ENCODE peak calls at places on chromosomes 2 and 18, in seven cellular contexts. One of them, this sample, is unnamed. For H3K9me3, the result is how much of the 10 kb centered on the place peaks cover.

GRCh38 chr2:229610871-229611270 is 103.5 kb downstream of the DNER start:
- DNase-seq in aorta: no peak
- DNase-seq in cardiac muscle cell: peak
- DNase-seq in spleen: no peak
- DNase-seq in left ventricle myocardium inferior: no peak
- DNase-seq in A549: no peak
- DNase-seq in tibial artery: no peak
- DNase-seq in this sample: no peak

GRCh38 chr18:2302628-2303516 is 268.4 kb downstream of the METTL4 start:
- DNase-seq in aorta: no peak
- DNase-seq in cardiac muscle cell: peak
- DNase-seq in spleen: no peak
- DNase-seq in left ventricle myocardium inferior: no peak
- DNase-seq in A549: peak
- DNase-seq in tibial artery: no peak
- DNase-seq in this sample: no peak

GRCh38 chr2:45301307-45302010 is 292.2 kb upstream of the SIX2 start:
- DNase-seq in aorta: no peak
- DNase-seq in cardiac muscle cell: no peak
- DNase-seq in spleen: no peak
- DNase-seq in left ventricle myocardium inferior: no peak
- DNase-seq in A549: no peak
- DNase-seq in tibial artery: no peak
- DNase-seq in this sample: no peak

GRCh38 chr2:224171226-224171625 is 132.1 kb upstream of the SERPINE2 start:
- DNase-seq in aorta: no peak
- DNase-seq in cardiac muscle cell: no peak
- DNase-seq in spleen: no peak
- DNase-seq in left ventricle myocardium inferior: no peak
- DNase-seq in A549: no peak
- DNase-seq in tibial artery: no peak
- DNase-seq in this sample: no peak

GRCh38 chr2:119491776-119492525 is 32.3 kb downstream of the SCTR start:
- DNase-seq in aorta: no peak
- DNase-seq in cardiac muscle cell: peak
- DNase-seq in spleen: no peak
- DNase-seq in left ventricle myocardium inferior: no peak
- DNase-seq in A549: peak
- DNase-seq in tibial artery: no peak
- DNase-seq in this sample: peak

GRCh38 chr2:13601506-13601905 is 884.8 kb downstream of the TRIB2 start:
- DNase-seq in aorta: no peak
- DNase-seq in cardiac muscle cell: no peak
- DNase-seq in spleen: no peak
- DNase-seq in left ventricle myocardium inferior: no peak
- DNase-seq in A549: no peak
- DNase-seq in tibial artery: no peak
- DNase-seq in this sample: no peak

GRCh38 chr18:39805218-39805617 is 2149.8 kb upstream of the PIK3C3 start:
- DNase-seq in aorta: no peak
- DNase-seq in cardiac muscle cell: no peak
- DNase-seq in spleen: no peak
- DNase-seq in left ventricle myocardium inferior: no peak
- DNase-seq in A549: no peak
- DNase-seq in tibial artery: no peak
- DNase-seq in this sample: no peak

GRCh38 chr2:128347701-128348504 is 29.2 kb upstream of the HS6ST1 start:
- DNase-seq in aorta: peak
- DNase-seq in cardiac muscle cell: peak
- DNase-seq in spleen: peak
- DNase-seq in left ventricle myocardium inferior: peak
- DNase-seq in A549: no peak
- DNase-seq in tibial artery: peak
- DNase-seq in this sample: peak

GRCh38 chr18:70413455-70413854 is 124.6 kb downstream of the SOCS6 start:
- DNase-seq in aorta: no peak
- DNase-seq in cardiac muscle cell: no peak
- DNase-seq in spleen: no peak
- DNase-seq in left ventricle myocardium inferior: no peak
- DNase-seq in A549: no peak
- DNase-seq in tibial artery: no peak
- DNase-seq in this sample: no peak

GRCh38 chr2:136510244-136510643 is 255.1 kb upstream of the THSD7B start:
- DNase-seq in aorta: no peak
- DNase-seq in cardiac muscle cell: no peak
- DNase-seq in spleen: no peak
- DNase-seq in left ventricle myocardium inferior: no peak
- DNase-seq in A549: no peak
- DNase-seq in tibial artery: no peak
- DNase-seq in this sample: peak

GRCh38 chr2:120441744-120442471 is 96.0 kb downstream of the INHBB start:
- DNase-seq in aorta: peak
- DNase-seq in cardiac muscle cell: peak
- DNase-seq in spleen: peak
- DNase-seq in left ventricle myocardium inferior: peak
- DNase-seq in A549: no peak
- DNase-seq in tibial artery: no peak
- DNase-seq in this sample: peak

GRCh38 chr18:65760457-65760856 is 9.6 kb downstream of the CDH7 start:
- DNase-seq in aorta: no peak
- DNase-seq in cardiac muscle cell: no peak
- DNase-seq in spleen: no peak
- DNase-seq in left ventricle myocardium inferior: no peak
- DNase-seq in A549: no peak
- DNase-seq in tibial artery: no peak
- DNase-seq in this sample: no peak

DNA sequence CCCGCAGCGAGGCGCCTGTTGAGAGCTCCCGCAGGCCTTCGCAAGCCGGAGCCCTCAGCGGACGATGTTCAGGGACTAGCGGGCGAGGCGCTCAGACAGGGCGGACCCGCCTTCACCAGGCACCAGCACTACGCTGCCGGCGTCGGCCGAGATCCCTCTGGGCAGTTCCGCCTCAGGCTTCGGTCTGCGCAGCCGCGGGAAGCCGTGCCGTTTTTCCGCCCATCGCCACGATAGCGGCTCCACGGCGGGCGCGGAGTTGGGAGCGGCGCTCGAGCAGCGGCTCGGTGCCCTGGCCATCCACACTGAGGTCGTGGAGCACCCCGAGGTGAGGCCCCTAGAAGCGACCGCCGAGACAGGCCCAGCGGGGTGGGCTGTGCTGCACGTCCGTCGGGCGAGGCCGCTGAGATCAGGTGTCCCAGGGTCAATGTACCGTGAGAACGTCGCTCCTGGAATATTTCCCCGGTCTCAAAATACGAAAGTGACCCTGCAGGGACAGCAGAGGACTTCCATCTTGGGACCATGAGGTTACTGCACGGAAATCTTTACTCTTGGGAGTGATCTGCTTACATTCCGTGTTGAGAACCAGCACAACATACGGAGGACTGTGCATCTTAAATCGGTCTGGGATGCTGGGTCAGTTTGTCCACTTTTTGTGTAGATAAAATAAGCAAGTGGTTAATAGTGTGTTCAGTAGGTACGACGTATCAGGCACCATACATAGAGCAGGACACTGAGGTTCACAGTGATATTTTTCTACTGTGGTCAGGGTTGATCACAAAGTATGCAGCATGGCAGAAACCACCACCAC is 13.3 kb upstream of the MTIF2 start:
- DNase-seq in aorta: peak
- DNase-seq in cardiac muscle cell: peak
- DNase-seq in spleen: peak
- DNase-seq in left ventricle myocardium inferior: peak
- DNase-seq in A549: peak
- DNase-seq in tibial artery: peak
- DNase-seq in this sample: peak
- H3K27ac ChIP-seq in aorta: peak
- H3K27ac ChIP-seq in cardiac muscle cell: no peak
- H3K27ac ChIP-seq in spleen: peak
- H3K27ac ChIP-seq in left ventricle myocardium inferior: peak
- H3K27ac ChIP-seq in A549: peak
- H3K27ac ChIP-seq in tibial artery: peak
- H3K27ac ChIP-seq in this sample: peak

DNA sequence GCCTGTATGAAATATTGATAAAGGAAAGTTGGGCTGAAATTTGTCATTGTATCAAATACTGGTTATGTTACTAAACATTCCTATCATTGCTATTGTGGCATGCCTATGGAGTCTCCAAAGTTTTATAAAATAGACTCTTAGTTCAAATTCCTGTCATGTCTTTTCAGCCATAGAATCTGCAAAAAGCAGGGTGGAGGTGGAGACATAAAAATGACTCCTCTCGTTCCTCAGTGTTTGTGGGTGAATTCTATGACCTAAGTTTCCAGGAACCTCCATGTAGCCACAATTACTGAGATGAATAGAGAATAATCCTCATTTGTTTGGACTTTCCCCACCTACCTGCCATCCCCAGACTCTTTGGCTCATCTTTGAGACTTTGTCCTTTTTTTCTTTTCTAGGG is 326.3 kb upstream of the ETAA1 start:
- DNase-seq in aorta: no peak
- DNase-seq in cardiac muscle cell: no peak
- DNase-seq in spleen: no peak
- DNase-seq in left ventricle myocardium inferior: no peak
- DNase-seq in A549: no peak
- DNase-seq in tibial artery: no peak
- DNase-seq in this sample: no peak
- H3K9me3 ChIP-seq in aorta: under half
- H3K9me3 ChIP-seq in cardiac muscle cell: under half
- H3K9me3 ChIP-seq in spleen: under half
- H3K9me3 ChIP-seq in left ventricle myocardium inferior: under half
- H3K9me3 ChIP-seq in A549: under half
- H3K9me3 ChIP-seq in tibial artery: under half
- H3K9me3 ChIP-seq in this sample: under half

DNA sequence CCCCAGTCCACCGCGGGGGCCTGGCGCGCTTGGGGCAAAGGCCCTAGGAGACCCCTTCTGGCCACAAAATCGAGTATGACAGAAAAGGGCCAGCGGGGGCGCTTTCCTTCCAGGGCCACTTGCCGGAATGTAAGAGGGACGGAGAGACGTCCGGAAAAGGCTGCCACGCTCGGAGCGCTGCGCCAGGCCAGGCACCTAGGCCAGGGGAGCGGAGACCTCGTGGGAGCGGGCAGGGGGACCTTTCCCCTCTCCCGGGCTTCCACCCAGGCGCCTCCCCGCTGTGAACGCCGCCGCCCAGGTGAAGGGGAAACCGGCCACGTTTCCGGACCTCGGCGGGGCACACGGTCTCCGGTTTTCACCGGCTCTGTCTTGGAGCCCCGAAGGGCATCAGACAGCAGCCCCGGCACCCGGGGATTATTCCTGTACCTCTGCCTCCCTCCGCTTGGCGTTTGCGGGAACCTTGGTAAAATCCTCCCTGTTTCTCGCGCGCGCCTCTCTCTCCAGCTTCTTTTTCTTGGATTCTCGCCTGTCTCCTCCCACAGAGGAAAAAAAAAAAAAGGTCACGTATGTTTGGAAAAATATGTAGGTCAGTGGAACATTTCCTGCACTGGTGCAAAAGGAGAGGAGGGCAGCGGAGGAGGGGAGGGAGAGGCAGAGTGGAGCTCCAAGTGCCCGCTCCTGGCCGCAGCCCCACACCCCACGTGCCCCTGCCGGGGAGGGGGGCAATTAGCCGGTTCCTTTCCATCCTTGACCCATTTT is 1.2 kb upstream of the NPAS2 start:
- DNase-seq in aorta: peak
- DNase-seq in cardiac muscle cell: peak
- DNase-seq in spleen: no peak
- DNase-seq in left ventricle myocardium inferior: peak
- DNase-seq in A549: peak
- DNase-seq in tibial artery: no peak
- DNase-seq in this sample: peak
- H3K27ac ChIP-seq in aorta: peak
- H3K27ac ChIP-seq in cardiac muscle cell: no peak
- H3K27ac ChIP-seq in spleen: peak
- H3K27ac ChIP-seq in left ventricle myocardium inferior: peak
- H3K27ac ChIP-seq in A549: peak
- H3K27ac ChIP-seq in tibial artery: peak
- H3K27ac ChIP-seq in this sample: no peak

GRCh38 chr18:76750269-76750668 is 72.1 kb upstream of the ZNF236 start:
- DNase-seq in aorta: no peak
- DNase-seq in cardiac muscle cell: no peak
- DNase-seq in spleen: no peak
- DNase-seq in left ventricle myocardium inferior: no peak
- DNase-seq in A549: no peak
- DNase-seq in tibial artery: no peak
- DNase-seq in this sample: no peak
- H3K9me3 ChIP-seq in aorta: under half
- H3K9me3 ChIP-seq in cardiac muscle cell: under half
- H3K9me3 ChIP-seq in spleen: under half
- H3K9me3 ChIP-seq in left ventricle myocardium inferior: under half
- H3K9me3 ChIP-seq in A549: under half
- H3K9me3 ChIP-seq in tibial artery: under half
- H3K9me3 ChIP-seq in this sample: half or more

GRCh38 chr2:151766421-151767153 is 32.3 kb upstream of the NEB start:
- DNase-seq in aorta: no peak
- DNase-seq in cardiac muscle cell: no peak
- DNase-seq in spleen: peak
- DNase-seq in left ventricle myocardium inferior: no peak
- DNase-seq in A549: no peak
- DNase-seq in tibial artery: no peak
- DNase-seq in this sample: no peak
- H3K27ac ChIP-seq in aorta: no peak
- H3K27ac ChIP-seq in cardiac muscle cell: no peak
- H3K27ac ChIP-seq in spleen: peak
- H3K27ac ChIP-seq in left ventricle myocardium inferior: peak
- H3K27ac ChIP-seq in A549: no peak
- H3K27ac ChIP-seq in tibial artery: no peak
- H3K27ac ChIP-seq in this sample: no peak

GRCh38 chr18:14939141-14939540 is 191.2 kb downstream of the ANKRD30B start:
- DNase-seq in aorta: no peak
- DNase-seq in cardiac muscle cell: no peak
- DNase-seq in spleen: no peak
- DNase-seq in left ventricle myocardium inferior: no peak
- DNase-seq in A549: no peak
- DNase-seq in tibial artery: no peak
- DNase-seq in this sample: no peak
- H3K9me3 ChIP-seq in aorta: under half
- H3K9me3 ChIP-seq in cardiac muscle cell: under half
- H3K9me3 ChIP-seq in spleen: under half
- H3K9me3 ChIP-seq in left ventricle myocardium inferior: under half
- H3K9me3 ChIP-seq in A549: under half
- H3K9me3 ChIP-seq in tibial artery: under half
- H3K9me3 ChIP-seq in this sample: under half

DNA sequence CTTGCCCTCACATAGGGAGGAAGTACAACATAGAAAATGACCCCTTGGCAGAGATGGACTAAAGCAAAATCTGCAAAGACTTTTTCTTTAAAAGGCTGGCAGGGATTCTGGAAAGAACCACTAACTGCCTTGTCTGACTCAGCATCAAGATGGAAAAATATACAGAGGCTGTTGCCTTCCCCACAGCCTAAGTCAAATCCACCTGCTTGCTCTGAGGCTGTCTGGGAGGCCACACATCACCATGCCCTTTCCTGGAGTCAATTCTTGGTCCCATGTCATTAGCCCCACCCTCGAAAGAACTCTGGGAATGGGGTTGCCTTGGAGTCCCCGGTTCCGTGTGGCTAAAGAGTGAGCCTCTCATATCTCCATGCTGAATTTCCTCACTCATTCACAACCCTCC is 39.5 kb downstream of the BMP10 start:
- DNase-seq in aorta: no peak
- DNase-seq in cardiac muscle cell: peak
- DNase-seq in spleen: no peak
- DNase-seq in left ventricle myocardium inferior: no peak
- DNase-seq in A549: no peak
- DNase-seq in tibial artery: no peak
- DNase-seq in this sample: no peak
- H3K27ac ChIP-seq in aorta: peak
- H3K27ac ChIP-seq in cardiac muscle cell: no peak
- H3K27ac ChIP-seq in spleen: peak
- H3K27ac ChIP-seq in left ventricle myocardium inferior: peak
- H3K27ac ChIP-seq in A549: peak
- H3K27ac ChIP-seq in tibial artery: peak
- H3K27ac ChIP-seq in this sample: no peak

GRCh38 chr2:129740504-129740903 is 239.0 kb upstream of the RAB6C start:
- DNase-seq in aorta: no peak
- DNase-seq in cardiac muscle cell: no peak
- DNase-seq in spleen: no peak
- DNase-seq in left ventricle myocardium inferior: no peak
- DNase-seq in A549: no peak
- DNase-seq in tibial artery: no peak
- DNase-seq in this sample: no peak
- H3K9me3 ChIP-seq in aorta: under half
- H3K9me3 ChIP-seq in cardiac muscle cell: under half
- H3K9me3 ChIP-seq in spleen: under half
- H3K9me3 ChIP-seq in left ventricle myocardium inferior: under half
- H3K9me3 ChIP-seq in A549: under half
- H3K9me3 ChIP-seq in tibial artery: under half
- H3K9me3 ChIP-seq in this sample: under half